ENCODE peak calls at places on chromosome 14, in ten cellular contexts. S, V, B, L, U, G, K, Y, T and W are unnamed samples. For H3K36me3, the result is how much of the 10 kb centered on the place peaks cover.

GRCh38 chr14:52551696-52552062 is 626 bp downstream of the TXNDC16 start:
- DNase-seq in S (no peak), V (no peak), B (no peak), L (no peak), U (no peak), G (no peak), K (no peak), Y (no peak), T (peak), W (no peak)

GRCh38 chr14:26293909-26294308 is 303.9 kb downstream of the NOVA1 start:
- DNase-seq in S (no peak), V (no peak), B (no peak), L (no peak), U (no peak), G (no peak), K (no peak), Y (no peak), T (no peak), W (no peak)

GRCh38 chr14:28756896-28757570 is 9.6 kb upstream of the FOXG1 start:
- DNase-seq in S (no peak), V (no peak), B (no peak), L (no peak), U (no peak), G (no peak), K (peak), Y (no peak), T (no peak), W (no peak)

GRCh38 chr14:22296722-22297121 is 292.3 kb downstream of the DAD1 start:
- DNase-seq in S (no peak), V (no peak), B (no peak), L (no peak), U (no peak), G (no peak), K (peak), Y (no peak), T (no peak), W (no peak)

GRCh38 chr14:75845136-75845804 is 136.5 kb downstream of the TGFB3 start:
- DNase-seq in S (no peak), V (no peak), B (no peak), L (no peak), U (no peak), G (no peak), K (no peak), Y (no peak), T (no peak), W (no peak)

GRCh38 chr14:30330452-30330851 is 228.5 kb upstream of the G2E3 start:
- DNase-seq in S (no peak), V (no peak), B (no peak), L (no peak), U (no peak), G (peak), K (peak), Y (no peak), T (no peak), W (no peak)

GRCh38 chr14:90495357-90496276 is 98.8 kb downstream of the CALM1 start:
- DNase-seq in S (no peak), V (peak), B (no peak), L (no peak), U (peak), G (peak), K (peak), Y (no peak), T (no peak), W (no peak)

GRCh38 chr14:34766611-34767010 is 52.2 kb upstream of the CFL2 start:
- DNase-seq in S (no peak), V (no peak), B (no peak), L (no peak), U (no peak), G (no peak), K (no peak), Y (no peak), T (no peak), W (no peak)

GRCh38 chr14:74945852-74946658 is 9.3 kb downstream of the PGF start:
- DNase-seq in S (peak), V (peak), B (peak), L (peak), U (peak), G (peak), K (peak), Y (peak), T (no peak), W (peak)

GRCh38 chr14:99210333-99210732 is 61.7 kb downstream of the BCL11B start:
- DNase-seq in S (no peak), V (no peak), B (no peak), L (no peak), U (no peak), G (no peak), K (no peak), Y (no peak), T (no peak), W (no peak)

GRCh38 chr14:58465425-58465824 is 37.9 kb downstream of the KIAA0586 start:
- DNase-seq in S (no peak), V (no peak), B (no peak), L (no peak), U (no peak), G (no peak), K (no peak), Y (no peak), T (no peak), W (no peak)

GRCh38 chr14:35808076-35808657 is 928 bp downstream of the RALGAPA1 start:
- DNase-seq in S (no peak), V (peak), B (no peak), L (no peak), U (peak), G (no peak), K (peak), Y (peak), T (no peak), W (no peak)

GRCh38 chr14:56482306-56482705 is 97.3 kb upstream of the TMEM260 start:
- DNase-seq in S (no peak), V (no peak), B (no peak), L (no peak), U (no peak), G (peak), K (peak), Y (no peak), T (no peak), W (no peak)

GRCh38 chr14:34710006-34710405 is 4.4 kb downstream of the CFL2 start:
- DNase-seq in S (no peak), V (no peak), B (no peak), L (no peak), U (no peak), G (no peak), K (no peak), Y (no peak), T (no peak), W (no peak)

GRCh38 chr14:84891414-84891813 is 638.5 kb upstream of the FLRT2 start:
- DNase-seq in S (no peak), V (no peak), B (no peak), L (no peak), U (no peak), G (no peak), K (no peak), Y (no peak), T (no peak), W (no peak)

GRCh38 chr14:106883218-106883692 is 1356.9 kb downstream of the TMEM121 start:
- DNase-seq in S (no peak), V (no peak), B (no peak), L (no peak), U (no peak), G (no peak), K (peak), Y (no peak), T (no peak), W (no peak)

GRCh38 chr14:74141703-74142102 is 56.9 kb downstream of the LIN52 start:
- DNase-seq in S (no peak), V (no peak), B (peak), L (no peak), U (no peak), G (no peak), K (no peak), Y (no peak), T (no peak), W (no peak)

GRCh38 chr14:67526676-67527459 is 6.2 kb upstream of the PLEKHH1 start:
- DNase-seq in S (no peak), V (peak), B (no peak), L (no peak), U (peak), G (no peak), K (peak), Y (peak), T (no peak), W (no peak)

GRCh38 chr14:45251912-45252311 is 1.1 kb downstream of the MIS18BP1 start:
- DNase-seq in S (no peak), V (no peak), B (no peak), L (no peak), U (no peak), G (no peak), K (no peak), Y (no peak), T (no peak), W (no peak)

GRCh38 chr14:52918486-52918885 is 32.4 kb downstream of the FERMT2 start:
- DNase-seq in S (no peak), V (no peak), B (no peak), L (no peak), U (no peak), G (no peak), K (no peak), Y (no peak), T (no peak), W (no peak)

GRCh38 chr14:96592591-96593388 is 90.6 kb downstream of the PAPOLA start:
- DNase-seq in S (peak), V (peak), B (no peak), L (peak), U (peak), G (no peak), K (peak), Y (peak), T (no peak), W (no peak)

GRCh38 chr14:50726372-50727107 is 58.4 kb upstream of the SAV1 start:
- DNase-seq in S (no peak), V (no peak), B (no peak), L (no peak), U (no peak), G (no peak), K (no peak), Y (no peak), T (no peak), W (no peak)

GRCh38 chr14:63290741-63291286 is 27.9 kb downstream of the GPHB5 start:
- DNase-seq in S (no peak), V (no peak), B (no peak), L (no peak), U (no peak), G (no peak), K (no peak), Y (no peak), T (no peak), W (no peak)

GRCh38 chr14:105192866-105193731 is 12.0 kb upstream of the NUDT14 start:
- DNase-seq in S (no peak), V (no peak), B (no peak), L (no peak), U (no peak), G (no peak), K (no peak), Y (no peak), T (no peak), W (no peak)

GRCh38 chr14:89000007-89000942 is 175.8 kb downstream of the TTC8 start:
- DNase-seq in S (peak), V (peak), B (no peak), L (peak), U (peak), G (peak), K (peak), Y (peak), T (no peak), W (peak)

GRCh38 chr14:64812412-64812811 is 67.3 kb downstream of the SPTB start:
- DNase-seq in S (peak), V (peak), B (no peak), L (peak), U (peak), G (no peak), K (peak), Y (peak), T (no peak), W (no peak)

GRCh38 chr14:93219103-93219726 is 12.2 kb downstream of the UBR7 start:
- DNase-seq in S (peak), V (peak), B (no peak), L (no peak), U (peak), G (peak), K (peak), Y (no peak), T (no peak), W (no peak)

GRCh38 chr14:50804181-50804721 is 26.7 kb downstream of the NIN start:
- DNase-seq in S (no peak), V (no peak), B (no peak), L (no peak), U (no peak), G (no peak), K (no peak), Y (no peak), T (no peak), W (no peak)

GRCh38 chr14:23138173-23138535 is 19.1 kb upstream of the CEBPE start:
- DNase-seq in S (no peak), V (no peak), B (no peak), L (no peak), U (no peak), G (no peak), K (no peak), Y (no peak), T (no peak), W (no peak)

GRCh38 chr14:83520837-83521236 is 1987.2 kb upstream of the SEL1L start:
- DNase-seq in S (no peak), V (no peak), B (no peak), L (no peak), U (no peak), G (no peak), K (no peak), Y (no peak), T (no peak), W (no peak)

GRCh38 chr14:39229222-39229543 is 4.5 kb upstream of the MIA2 start:
- DNase-seq in S (no peak), V (no peak), B (no peak), L (no peak), U (no peak), G (no peak), K (no peak), Y (no peak), T (no peak), W (no peak)

GRCh38 chr14:49972199-49972671 is 79.4 kb downstream of the ARF6 start:
- DNase-seq in S (no peak), V (peak), B (peak), L (no peak), U (no peak), G (no peak), K (no peak), Y (no peak), T (no peak), W (no peak)

GRCh38 chr14:31420013-31420318 is 384 bp downstream of the HEATR5A start:
- DNase-seq in S (peak), V (peak), B (peak), L (peak), U (peak), G (peak), K (peak), Y (peak), T (no peak), W (no peak)

GRCh38 chr14:82642425-82642824 is 1108.8 kb upstream of the SEL1L start:
- DNase-seq in S (no peak), V (no peak), B (no peak), L (no peak), U (no peak), G (peak), K (peak), Y (peak), T (no peak), W (no peak)

GRCh38 chr14:81402123-81402495 is 2.0 kb upstream of the STON2 start:
- DNase-seq in S (no peak), V (no peak), B (no peak), L (no peak), U (no peak), G (no peak), K (no peak), Y (no peak), T (no peak), W (no peak)

GRCh38 chr14:99093532-99094517 is 178.2 kb downstream of the BCL11B start:
- DNase-seq in S (no peak), V (no peak), B (no peak), L (no peak), U (no peak), G (no peak), K (peak), Y (no peak), T (no peak), W (no peak)

GRCh38 chr14:61876362-61877049 is 114.3 kb downstream of the SNAPC1 start:
- DNase-seq in S (no peak), V (no peak), B (no peak), L (no peak), U (no peak), G (no peak), K (no peak), Y (no peak), T (no peak), W (no peak)

GRCh38 chr14:58765375-58765774 is 127.6 kb downstream of the DACT1 start:
- DNase-seq in S (no peak), V (no peak), B (no peak), L (no peak), U (no peak), G (no peak), K (no peak), Y (no peak), T (no peak), W (no peak)

DNA sequence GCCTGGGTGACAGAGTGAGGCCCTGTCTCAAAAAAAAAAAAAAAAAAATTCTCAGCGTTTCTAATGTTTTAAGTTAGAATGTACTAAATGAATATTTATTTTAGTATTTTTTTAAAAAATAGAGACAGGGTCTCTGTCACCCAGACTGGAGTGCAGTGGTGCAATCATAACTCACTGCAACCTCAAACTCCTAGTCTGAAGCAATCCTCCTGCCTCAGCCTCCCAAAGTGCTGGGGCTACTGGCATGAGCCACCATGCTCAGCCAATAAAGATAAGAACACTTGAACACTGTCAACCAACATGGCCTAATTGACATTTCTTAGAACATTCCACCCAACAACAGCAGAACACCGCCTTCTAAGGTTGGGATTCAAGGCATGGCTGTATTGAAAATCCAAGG is 5.1 kb upstream of the DYNC1H1 start:
- DNase-seq in S (no peak), V (no peak), B (no peak), L (no peak), U (no peak), G (no peak), K (no peak), Y (no peak), T (no peak), W (no peak)
- H3K36me3 ChIP-seq in S (under half), V (under half), B (under half), L (under half), U (under half), G (under half), K (under half), Y (under half), T (under half), W (under half)

GRCh38 chr14:86782092-86782580 is 1210.8 kb downstream of the GALC start:
- DNase-seq in S (no peak), V (no peak), B (no peak), L (no peak), U (no peak), G (no peak), K (no peak), Y (no peak), T (no peak), W (no peak)
- H3K36me3 ChIP-seq in S (under half), V (under half), B (under half), L (under half), U (under half), G (under half), K (under half), Y (under half), T (under half), W (under half)

GRCh38 chr14:94706132-94706531 is 63.8 kb downstream of the GSC start:
- DNase-seq in S (no peak), V (no peak), B (no peak), L (no peak), U (no peak), G (no peak), K (no peak), Y (no peak), T (no peak), W (no peak)

GRCh38 chr14:94707494-94707893 is 62.4 kb downstream of the GSC start:
- DNase-seq in S (no peak), V (no peak), B (no peak), L (no peak), U (no peak), G (peak), K (peak), Y (no peak), T (no peak), W (no peak)

GRCh38 chr14:94713115-94713514 is 56.8 kb downstream of the GSC start:
- DNase-seq in S (no peak), V (no peak), B (no peak), L (no peak), U (no peak), G (no peak), K (no peak), Y (no peak), T (no peak), W (no peak)

DNA sequence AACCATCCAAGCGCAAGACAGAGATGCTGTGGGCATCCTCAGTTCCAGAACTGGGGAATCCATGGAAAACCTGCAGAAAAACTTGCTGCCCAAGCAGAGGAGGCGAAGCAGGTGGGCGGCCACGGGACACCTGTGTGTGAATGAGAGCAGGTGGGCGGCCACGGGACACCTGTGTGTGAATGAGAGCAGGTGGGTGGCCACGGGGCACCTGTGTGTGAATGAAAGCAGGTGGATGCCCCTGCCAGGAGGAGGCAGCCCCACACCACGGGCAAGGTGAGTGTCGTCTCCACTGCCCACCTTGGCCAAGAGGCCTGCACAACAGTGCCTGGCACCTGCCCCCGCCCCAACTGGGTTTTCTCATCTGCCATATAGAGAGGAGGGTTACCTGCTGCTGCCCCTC is 59.2 kb downstream of the GSC start:
- DNase-seq in S (no peak), V (no peak), B (no peak), L (no peak), U (no peak), G (no peak), K (no peak), Y (no peak), T (no peak), W (no peak)
- H3K36me3 ChIP-seq in S (under half), V (under half), B (under half), L (under half), U (under half), G (under half), K (under half), Y (under half), T (under half), W (under half)

GRCh38 chr14:103745424-103745823 is 29.8 kb downstream of the ZFYVE21 start:
- DNase-seq in S (no peak), V (no peak), B (no peak), L (no peak), U (no peak), G (no peak), K (no peak), Y (no peak), T (no peak), W (no peak)
- H3K36me3 ChIP-seq in S (under half), V (under half), B (under half), L (half or more), U (half or more), G (under half), K (under half), Y (under half), T (under half), W (under half)

DNA sequence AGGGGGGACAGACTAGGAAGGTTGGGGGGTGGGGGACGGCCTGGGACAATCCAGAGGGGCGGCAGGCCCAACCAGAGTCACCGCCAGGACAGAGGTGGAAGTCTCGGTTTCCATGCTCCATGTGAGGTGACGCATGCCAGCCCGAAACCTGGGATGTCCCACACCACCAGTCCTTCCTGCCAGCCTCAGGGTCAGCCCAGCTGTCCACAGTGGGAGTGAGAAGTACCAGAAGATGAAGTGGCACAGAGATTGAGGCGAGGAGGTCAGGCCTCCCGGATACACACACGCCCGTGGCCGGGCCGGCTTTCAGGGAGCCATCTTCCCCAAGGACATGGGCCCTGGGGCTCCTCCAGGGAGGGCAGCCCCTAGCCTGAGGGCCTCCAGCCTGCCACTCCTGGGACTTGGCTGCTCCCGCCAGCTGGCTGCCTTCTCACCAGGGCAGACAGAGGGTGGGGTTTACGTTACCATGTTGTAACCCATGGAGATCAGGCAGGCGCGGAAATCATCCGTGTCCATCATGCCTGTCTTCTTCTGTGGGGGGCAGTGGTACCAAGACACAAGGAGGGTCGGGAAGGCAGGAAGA is 85.2 kb upstream of the ZFP36L1 start:
- DNase-seq in S (no peak), V (no peak), B (no peak), L (no peak), U (no peak), G (no peak), K (no peak), Y (no peak), T (no peak), W (no peak)
- H3K36me3 ChIP-seq in S (under half), V (half or more), B (half or more), L (half or more), U (half or more), G (half or more), K (under half), Y (under half), T (half or more), W (half or more)